ENCODE peak calls at places on chromosome 21, in four cellular contexts. Q is esophagus squamous epithelium, R is heart left ventricle, I is mucosa of descending colon. Z is an unnamed sample. For H3K9me3, the result is how much of the 10 kb centered on the place peaks cover.

GRCh38 chr21:45830221-45830640 is 151.3 kb upstream of the COL6A1 start:
- DNase-seq in R (no peak), I (no peak), Q (no peak), Z (no peak)

GRCh38 chr21:32246571-32246970 is 32.3 kb downstream of the MIS18A start:
- DNase-seq in R (no peak), Q (no peak), I (no peak), Z (no peak)

GRCh38 chr21:32256873-32257620 is 21.8 kb downstream of the MIS18A start:
- DNase-seq in R (peak), Q (no peak), I (no peak), Z (no peak)

GRCh38 chr21:44962481-44962966 is 22.7 kb downstream of the SLX9 start:
- DNase-seq in R (peak), I (no peak), Q (no peak), Z (no peak)

GRCh38 chr21:43731476-43731875 is 12.5 kb downstream of the PDXK start:
- DNase-seq in Q (no peak), R (no peak), I (no peak), Z (no peak)

GRCh38 chr21:15210235-15210678 is 145.5 kb upstream of the NRIP1 start:
- DNase-seq in I (no peak), R (peak), Q (no peak), Z (no peak)

GRCh38 chr21:46564391-46564790 is 40.5 kb downstream of the S100B start:
- DNase-seq in R (no peak), Q (no peak), I (no peak), Z (no peak)

GRCh38 chr21:32772281-32773047 is 909 bp upstream of the PAXBP1 start:
- DNase-seq in R (no peak), Q (no peak), I (peak), Z (peak)

GRCh38 chr21:42291751-42292562 is 23.3 kb downstream of the TFF3 start:
- DNase-seq in I (peak), R (no peak), Q (no peak), Z (no peak)

GRCh38 chr21:42234464-42235241 is 15.7 kb downstream of the ABCG1 start:
- DNase-seq in R (peak), I (peak), Q (no peak), Z (peak)

GRCh38 chr21:25639922-25640670 is 1.0 kb downstream of the JAM2 start:
- DNase-seq in I (peak), R (peak), Q (no peak), Z (no peak)

GRCh38 chr21:41247561-41247968 is 69.0 kb upstream of the FAM3B start:
- DNase-seq in R (no peak), I (no peak), Q (no peak), Z (no peak)

GRCh38 chr21:42959754-42960153 is 14.6 kb upstream of the PKNOX1 start:
- DNase-seq in I (no peak), R (no peak), Q (no peak), Z (no peak)

GRCh38 chr21:33643658-33644311 is 1.5 kb downstream of the ITSN1 start:
- DNase-seq in R (no peak), I (no peak), Q (no peak), Z (no peak)

GRCh38 chr21:16215193-16215592 is 485.4 kb downstream of the USP25 start:
- DNase-seq in I (no peak), Q (no peak), R (no peak), Z (no peak)

GRCh38 chr21:39866093-39866492 is 1.1 kb upstream of the PCP4 start:
- DNase-seq in Q (no peak), R (no peak), I (no peak), Z (no peak)

GRCh38 chr21:39863111-39863510 is 4.1 kb upstream of the PCP4 start:
- DNase-seq in Q (no peak), R (no peak), I (no peak), Z (no peak)

DNA sequence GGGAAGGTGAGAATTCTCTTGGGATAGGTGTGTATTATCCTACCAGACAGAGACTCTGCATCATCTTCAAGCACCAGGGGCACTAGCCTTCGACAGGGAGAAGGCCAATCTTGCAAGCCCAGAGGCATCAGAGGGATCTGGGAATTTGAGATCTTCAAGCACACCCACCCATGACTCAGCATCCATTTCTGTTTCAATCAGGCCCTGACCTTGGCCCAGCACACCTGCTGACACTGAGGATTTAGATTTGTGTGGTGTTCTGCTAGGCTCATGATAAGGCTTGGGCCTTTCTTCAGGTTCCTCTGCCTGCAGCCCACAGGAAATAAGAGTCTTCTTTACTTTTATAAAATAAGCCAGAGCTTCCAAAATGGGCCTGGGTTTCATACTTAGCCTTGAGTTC is 6.6 kb upstream of the PCP4 start:
- DNase-seq in R (no peak), Q (no peak), I (no peak), Z (no peak)
- H3K9me3 ChIP-seq in R (under half), Q (under half), I (under half), Z (under half)

GRCh38 chr21:8988696-8989095 is 1532.7 kb upstream of the TPTE start:
- DNase-seq in Q (no peak), I (no peak), R (no peak), Z (no peak)
- H3K9me3 ChIP-seq in Q (under half), I (under half), R (under half), Z (under half)

GRCh38 chr21:34984356-34984755 is 64.7 kb downstream of the RUNX1 start:
- DNase-seq in R (no peak), I (no peak), Q (no peak), Z (no peak)

GRCh38 chr21:34980423-34981115 is 68.5 kb downstream of the RUNX1 start:
- DNase-seq in Q (no peak), I (no peak), R (no peak), Z (no peak)

GRCh38 chr21:34986561-34987533 is 62.3 kb downstream of the RUNX1 start:
- DNase-seq in I (no peak), Q (no peak), R (no peak), Z (peak)

GRCh38 chr21:34981793-34982192 is 67.3 kb downstream of the RUNX1 start:
- DNase-seq in Q (no peak), I (no peak), R (no peak), Z (no peak)

DNA sequence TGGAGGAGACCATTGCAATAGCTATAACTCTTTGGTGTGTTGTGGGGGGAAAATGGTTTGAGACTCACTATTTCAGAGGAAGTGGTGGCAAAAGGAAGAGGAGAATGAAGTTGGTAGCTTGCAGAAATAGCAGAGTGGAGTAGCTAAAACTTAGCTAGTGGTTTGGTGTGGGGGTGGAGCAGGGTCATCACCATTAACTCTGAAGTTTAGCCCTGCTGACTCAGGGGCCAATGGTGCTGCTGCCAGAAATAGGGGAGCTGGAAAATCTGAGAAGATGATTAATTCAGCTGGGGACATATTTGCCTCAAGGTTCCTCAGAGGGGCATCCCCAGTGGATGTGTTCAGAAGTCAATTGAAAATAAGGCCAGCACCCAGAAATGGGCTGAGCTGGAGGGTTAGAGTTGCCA is 65.4 kb downstream of the RUNX1 start:
- DNase-seq in R (no peak), I (no peak), Q (no peak), Z (no peak)
- H3K9me3 ChIP-seq in R (under half), I (under half), Q (under half), Z (under half)

DNA sequence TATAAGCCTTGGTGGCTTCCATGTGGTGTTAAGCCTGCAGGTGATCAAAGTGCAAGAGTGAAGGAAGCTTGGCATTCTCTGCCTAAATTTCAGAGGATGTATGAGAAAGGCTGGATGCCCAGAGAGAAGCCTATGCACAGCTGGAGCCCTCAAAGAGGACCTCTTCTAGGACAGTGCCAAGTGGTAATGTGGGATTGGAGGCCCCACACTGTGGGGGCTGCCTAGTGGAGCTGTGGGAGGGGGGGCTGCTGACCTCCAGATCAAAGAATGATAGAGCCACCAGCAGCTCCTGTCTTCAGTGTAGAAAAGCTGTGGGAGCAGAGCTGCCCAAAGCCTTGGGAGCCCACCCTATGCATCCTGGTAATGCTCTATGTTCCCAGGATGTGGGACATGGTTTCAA is 1512.7 kb upstream of the TPTE start:
- DNase-seq in I (no peak), R (no peak), Q (no peak), Z (no peak)
- H3K9me3 ChIP-seq in I (under half), R (under half), Q (under half), Z (under half)

GRCh38 chr21:36524477-36524876 is 44.6 kb upstream of the CLDN14 start:
- DNase-seq in I (no peak), Q (no peak), R (no peak), Z (no peak)
- H3K9me3 ChIP-seq in I (under half), Q (under half), R (under half), Z (under half)

GRCh38 chr21:20721151-20721550 is 277.1 kb upstream of the NCAM2 start:
- DNase-seq in R (no peak), I (no peak), Q (no peak), Z (no peak)
- H3K9me3 ChIP-seq in R (under half), I (under half), Q (under half), Z (under half)

GRCh38 chr21:39434950-39435349 is 10.6 kb downstream of the LCA5L start:
- DNase-seq in R (no peak), I (no peak), Q (no peak), Z (no peak)
- H3K9me3 ChIP-seq in R (under half), I (under half), Q (under half), Z (under half)

Z was measured in T-helper 17 cell.